ENCODE peak calls at places on chromosomes 11 and 22, in eight cellular contexts. One of them, this sample, is unnamed.
A peak's percentile ranks its signal among the peaks of the same experiment; 100 is the strongest.

GRCh38 chr22:26674211-26675190 is 17.1 kb downstream of the MIAT start:
- DNase-seq in A549: no peak
- DNase-seq in dorsolateral prefrontal cortex: no peak
- DNase-seq in keratinocyte: no peak
- DNase-seq in bronchial epithelial cell: peak; percentile 41
- DNase-seq in uterus: no peak
- DNase-seq in AG09309: no peak
- DNase-seq in adrenal gland: no peak
- DNase-seq in this sample: no peak

GRCh38 chr11:77823775-77824174 is 2.8 kb downstream of the AAMDC start:
- DNase-seq in adrenal gland: no peak
- DNase-seq in AG09309: no peak
- DNase-seq in uterus: no peak
- DNase-seq in A549: no peak
- DNase-seq in keratinocyte: no peak
- DNase-seq in dorsolateral prefrontal cortex: no peak
- DNase-seq in bronchial epithelial cell: peak; percentile 3
- DNase-seq in this sample: no peak

GRCh38 chr11:11155962-11156815 is 196.9 kb downstream of the CSNK2A3 start:
- DNase-seq in bronchial epithelial cell: no peak
- DNase-seq in keratinocyte: no peak
- DNase-seq in dorsolateral prefrontal cortex: no peak
- DNase-seq in uterus: no peak
- DNase-seq in A549: peak; percentile 9
- DNase-seq in adrenal gland: no peak
- DNase-seq in AG09309: no peak
- DNase-seq in this sample: no peak

GRCh38 chr22:49303781-49304461 is 523.8 kb downstream of the BRD1 start:
- DNase-seq in keratinocyte: no peak
- DNase-seq in AG09309: no peak
- DNase-seq in adrenal gland: peak; percentile 8
- DNase-seq in uterus: no peak
- DNase-seq in bronchial epithelial cell: no peak
- DNase-seq in dorsolateral prefrontal cortex: peak; percentile 6
- DNase-seq in A549: no peak
- DNase-seq in this sample: no peak

GRCh38 chr11:61785837-61786402 is 6.5 kb downstream of the TMEM258 start:
- DNase-seq in AG09309: no peak
- DNase-seq in dorsolateral prefrontal cortex: no peak
- DNase-seq in keratinocyte: no peak
- DNase-seq in A549: no peak
- DNase-seq in bronchial epithelial cell: no peak
- DNase-seq in uterus: no peak
- DNase-seq in adrenal gland: no peak
- DNase-seq in this sample: no peak

GRCh38 chr22:47659467-47660302 is 897.2 kb downstream of the TBC1D22A start:
- DNase-seq in keratinocyte: no peak
- DNase-seq in uterus: no peak
- DNase-seq in AG09309: no peak
- DNase-seq in dorsolateral prefrontal cortex: no peak
- DNase-seq in bronchial epithelial cell: no peak
- DNase-seq in A549: no peak
- DNase-seq in adrenal gland: no peak
- DNase-seq in this sample: no peak

GRCh38 chr22:38756631-38757463 is 1.0 kb upstream of the SUN2 start:
- DNase-seq in adrenal gland: no peak
- DNase-seq in uterus: no peak
- DNase-seq in bronchial epithelial cell: no peak
- DNase-seq in dorsolateral prefrontal cortex: no peak
- DNase-seq in A549: no peak
- DNase-seq in keratinocyte: no peak
- DNase-seq in AG09309: no peak
- DNase-seq in this sample: no peak

GRCh38 chr11:68120212-68121066 is 749 bp downstream of the CHKA start:
- DNase-seq in AG09309: no peak
- DNase-seq in dorsolateral prefrontal cortex: peak; percentile 56
- DNase-seq in adrenal gland: peak; percentile 76
- DNase-seq in A549: no peak
- DNase-seq in bronchial epithelial cell: no peak
- DNase-seq in keratinocyte: no peak
- DNase-seq in uterus: peak; percentile 44
- DNase-seq in this sample: peak; percentile 52

GRCh38 chr11:46295312-46295995 is 18.0 kb downstream of the CREB3L1 start:
- DNase-seq in dorsolateral prefrontal cortex: peak; percentile 63
- DNase-seq in A549: no peak
- DNase-seq in AG09309: no peak
- DNase-seq in adrenal gland: peak; percentile 85
- DNase-seq in uterus: peak; percentile 80
- DNase-seq in keratinocyte: no peak
- DNase-seq in bronchial epithelial cell: peak; percentile 42
- DNase-seq in this sample: peak; percentile 81

GRCh38 chr11:114115406-114116054 is 56.0 kb downstream of the ZBTB16 start:
- DNase-seq in bronchial epithelial cell: no peak
- DNase-seq in AG09309: no peak
- DNase-seq in adrenal gland: no peak
- DNase-seq in dorsolateral prefrontal cortex: peak; percentile 7
- DNase-seq in A549: no peak
- DNase-seq in keratinocyte: no peak
- DNase-seq in uterus: no peak
- DNase-seq in this sample: no peak

GRCh38 chr11:101477926-101478325 is 105.9 kb downstream of the TRPC6 start:
- DNase-seq in AG09309: no peak
- DNase-seq in uterus: no peak
- DNase-seq in bronchial epithelial cell: no peak
- DNase-seq in dorsolateral prefrontal cortex: no peak
- DNase-seq in keratinocyte: no peak
- DNase-seq in A549: no peak
- DNase-seq in adrenal gland: no peak
- DNase-seq in this sample: no peak
- TF ChIP-seq CTCF in AG09309: no peak
- TF ChIP-seq CTCF in uterus: no peak
- TF ChIP-seq CTCF in bronchial epithelial cell: no peak
- TF ChIP-seq CTCF in dorsolateral prefrontal cortex: no peak
- TF ChIP-seq CTCF in keratinocyte: no peak
- TF ChIP-seq CTCF in A549: no peak
- TF ChIP-seq CTCF in adrenal gland: no peak
- TF ChIP-seq CTCF in this sample: no peak

GRCh38 chr11:65851811-65852507 is 6.0 kb downstream of the CFL1 start:
- DNase-seq in uterus: no peak
- DNase-seq in bronchial epithelial cell: no peak
- DNase-seq in AG09309: no peak
- DNase-seq in dorsolateral prefrontal cortex: no peak
- DNase-seq in keratinocyte: no peak
- DNase-seq in adrenal gland: no peak
- DNase-seq in A549: no peak
- DNase-seq in this sample: no peak

GRCh38 chr11:65852508-65853248 is 5.3 kb downstream of the CFL1 start:
- DNase-seq in AG09309: no peak
- DNase-seq in keratinocyte: no peak
- DNase-seq in dorsolateral prefrontal cortex: no peak
- DNase-seq in uterus: no peak
- DNase-seq in A549: no peak
- DNase-seq in adrenal gland: peak; percentile 28
- DNase-seq in bronchial epithelial cell: no peak
- DNase-seq in this sample: no peak

GRCh38 chr11:65849771-65850216 is 8.2 kb downstream of the CFL1 start:
- DNase-seq in bronchial epithelial cell: no peak
- DNase-seq in keratinocyte: no peak
- DNase-seq in adrenal gland: no peak
- DNase-seq in A549: no peak
- DNase-seq in dorsolateral prefrontal cortex: no peak
- DNase-seq in uterus: no peak
- DNase-seq in AG09309: no peak
- DNase-seq in this sample: no peak

GRCh38 chr11:65850217-65851082 is 7.5 kb downstream of the CFL1 start:
- DNase-seq in keratinocyte: no peak
- DNase-seq in AG09309: no peak
- DNase-seq in adrenal gland: peak; percentile 30
- DNase-seq in dorsolateral prefrontal cortex: peak; percentile 7
- DNase-seq in bronchial epithelial cell: no peak
- DNase-seq in uterus: no peak
- DNase-seq in A549: no peak
- DNase-seq in this sample: no peak

GRCh38 chr11:65851083-65851579 is 6.8 kb downstream of the CFL1 start:
- DNase-seq in bronchial epithelial cell: no peak
- DNase-seq in keratinocyte: no peak
- DNase-seq in uterus: no peak
- DNase-seq in adrenal gland: no peak
- DNase-seq in A549: peak; percentile 72
- DNase-seq in AG09309: no peak
- DNase-seq in dorsolateral prefrontal cortex: no peak
- DNase-seq in this sample: no peak
- TF ChIP-seq CTCF in bronchial epithelial cell: peak; percentile 55
- TF ChIP-seq CTCF in keratinocyte: peak; percentile 47
- TF ChIP-seq CTCF in uterus: no peak
- TF ChIP-seq CTCF in adrenal gland: no peak
- TF ChIP-seq CTCF in A549: peak; percentile 35
- TF ChIP-seq CTCF in AG09309: peak; percentile 47
- TF ChIP-seq CTCF in dorsolateral prefrontal cortex: no peak
- TF ChIP-seq CTCF in this sample: peak; percentile 26

GRCh38 chr11:23112987-23113886 is 253.0 kb upstream of the CCDC179 start:
- DNase-seq in uterus: no peak
- DNase-seq in dorsolateral prefrontal cortex: no peak
- DNase-seq in keratinocyte: no peak
- DNase-seq in A549: peak; percentile 43
- DNase-seq in AG09309: no peak
- DNase-seq in bronchial epithelial cell: peak; percentile 63
- DNase-seq in adrenal gland: peak; percentile 53
- DNase-seq in this sample: no peak

GRCh38 chr11:23112390-23112789 is 252.1 kb upstream of the CCDC179 start:
- DNase-seq in bronchial epithelial cell: no peak
- DNase-seq in keratinocyte: no peak
- DNase-seq in dorsolateral prefrontal cortex: no peak
- DNase-seq in AG09309: no peak
- DNase-seq in uterus: no peak
- DNase-seq in adrenal gland: no peak
- DNase-seq in A549: no peak
- DNase-seq in this sample: no peak

GRCh38 chr11:23113887-23114216 is 253.6 kb upstream of the CCDC179 start:
- DNase-seq in AG09309: no peak
- DNase-seq in dorsolateral prefrontal cortex: no peak
- DNase-seq in adrenal gland: no peak
- DNase-seq in A549: no peak
- DNase-seq in uterus: no peak
- DNase-seq in keratinocyte: no peak
- DNase-seq in bronchial epithelial cell: no peak
- DNase-seq in this sample: no peak
- TF ChIP-seq CTCF in AG09309: no peak
- TF ChIP-seq CTCF in dorsolateral prefrontal cortex: no peak
- TF ChIP-seq CTCF in adrenal gland: no peak
- TF ChIP-seq CTCF in A549: no peak
- TF ChIP-seq CTCF in uterus: no peak
- TF ChIP-seq CTCF in keratinocyte: no peak
- TF ChIP-seq CTCF in bronchial epithelial cell: no peak
- TF ChIP-seq CTCF in this sample: no peak

GRCh38 chr11:35464308-35464707 is 45.0 kb upstream of the SLC1A2 start:
- DNase-seq in adrenal gland: no peak
- DNase-seq in AG09309: no peak
- DNase-seq in keratinocyte: no peak
- DNase-seq in uterus: no peak
- DNase-seq in bronchial epithelial cell: peak; percentile 7
- DNase-seq in A549: no peak
- DNase-seq in dorsolateral prefrontal cortex: no peak
- DNase-seq in this sample: no peak
- TF ChIP-seq CTCF in adrenal gland: no peak
- TF ChIP-seq CTCF in AG09309: peak; percentile 68
- TF ChIP-seq CTCF in keratinocyte: peak; percentile 73
- TF ChIP-seq CTCF in uterus: no peak
- TF ChIP-seq CTCF in bronchial epithelial cell: peak; percentile 22
- TF ChIP-seq CTCF in A549: peak; percentile 35
- TF ChIP-seq CTCF in dorsolateral prefrontal cortex: no peak
- TF ChIP-seq CTCF in this sample: no peak

GRCh38 chr22:50521710-50522109 is 3.7 kb downstream of the SCO2 start:
- DNase-seq in bronchial epithelial cell: no peak
- DNase-seq in adrenal gland: no peak
- DNase-seq in keratinocyte: no peak
- DNase-seq in A549: no peak
- DNase-seq in AG09309: no peak
- DNase-seq in dorsolateral prefrontal cortex: no peak
- DNase-seq in uterus: no peak
- DNase-seq in this sample: no peak

GRCh38 chr22:50523458-50523805 is 2.0 kb downstream of the SCO2 start:
- DNase-seq in A549: no peak
- DNase-seq in adrenal gland: peak; percentile 37
- DNase-seq in keratinocyte: no peak
- DNase-seq in uterus: no peak
- DNase-seq in bronchial epithelial cell: no peak
- DNase-seq in AG09309: no peak
- DNase-seq in dorsolateral prefrontal cortex: no peak
- DNase-seq in this sample: no peak

GRCh38 chr22:50522208-50522805 is 3.1 kb downstream of the SCO2 start:
- DNase-seq in bronchial epithelial cell: no peak
- DNase-seq in adrenal gland: no peak
- DNase-seq in keratinocyte: no peak
- DNase-seq in uterus: no peak
- DNase-seq in AG09309: no peak
- DNase-seq in dorsolateral prefrontal cortex: no peak
- DNase-seq in A549: no peak
- DNase-seq in this sample: no peak

GRCh38 chr22:50523806-50524663 is 1.4 kb downstream of the SCO2 start:
- DNase-seq in A549: no peak
- DNase-seq in dorsolateral prefrontal cortex: no peak
- DNase-seq in uterus: no peak
- DNase-seq in adrenal gland: peak; percentile 44
- DNase-seq in bronchial epithelial cell: no peak
- DNase-seq in AG09309: no peak
- DNase-seq in keratinocyte: no peak
- DNase-seq in this sample: no peak

GRCh38 chr22:50522806-50523438 is 2.5 kb downstream of the SCO2 start:
- DNase-seq in A549: no peak
- DNase-seq in AG09309: no peak
- DNase-seq in adrenal gland: no peak
- DNase-seq in uterus: no peak
- DNase-seq in bronchial epithelial cell: no peak
- DNase-seq in keratinocyte: no peak
- DNase-seq in dorsolateral prefrontal cortex: no peak
- DNase-seq in this sample: no peak
- TF ChIP-seq CTCF in A549: no peak
- TF ChIP-seq CTCF in AG09309: no peak
- TF ChIP-seq CTCF in adrenal gland: no peak
- TF ChIP-seq CTCF in uterus: no peak
- TF ChIP-seq CTCF in bronchial epithelial cell: no peak
- TF ChIP-seq CTCF in keratinocyte: no peak
- TF ChIP-seq CTCF in dorsolateral prefrontal cortex: no peak
- TF ChIP-seq CTCF in this sample: no peak

DNA sequence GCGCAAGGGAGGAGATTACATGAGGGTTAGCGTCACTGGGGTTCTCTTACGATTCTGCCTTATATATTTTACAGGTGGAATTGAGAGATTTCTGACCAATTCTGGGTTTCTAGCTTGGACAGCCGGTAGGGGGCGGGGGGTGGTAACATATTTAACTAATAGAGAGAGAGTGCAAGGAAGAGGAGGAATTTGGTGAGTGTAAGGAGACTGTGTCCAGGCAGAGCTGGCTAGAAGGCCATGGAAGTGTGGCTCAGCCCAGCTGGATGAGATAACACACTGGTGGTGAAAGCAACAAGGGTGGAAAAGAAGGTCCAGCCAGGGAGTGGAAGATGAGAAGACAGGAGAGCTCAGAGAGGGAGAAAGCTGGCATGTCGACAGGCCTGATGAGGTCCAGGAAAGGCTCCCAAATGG is 56.5 kb downstream of the ST3GAL4 start:
- DNase-seq in dorsolateral prefrontal cortex: no peak
- DNase-seq in uterus: peak; percentile 40
- DNase-seq in keratinocyte: no peak
- DNase-seq in adrenal gland: no peak
- DNase-seq in A549: no peak
- DNase-seq in AG09309: no peak
- DNase-seq in bronchial epithelial cell: no peak
- DNase-seq in this sample: peak; percentile 67
- TF ChIP-seq CTCF in dorsolateral prefrontal cortex: no peak
- TF ChIP-seq CTCF in uterus: no peak
- TF ChIP-seq CTCF in keratinocyte: no peak
- TF ChIP-seq CTCF in adrenal gland: no peak
- TF ChIP-seq CTCF in A549: no peak
- TF ChIP-seq CTCF in AG09309: peak; percentile 36
- TF ChIP-seq CTCF in bronchial epithelial cell: no peak
- TF ChIP-seq CTCF in this sample: peak; percentile 25

This sample was measured in left ventricle myocardium inferior.